ENCODE peak calls at places on chromosomes 5 and 9, in four cellular contexts. One of them, this sample, is unnamed.

GRCh38 chr5:5648694-5649093 is 226.2 kb downstream of the ICE1 start:
- ATAC-seq in HepG2: no peak
- ATAC-seq in A549: no peak
- ATAC-seq in GM12878: no peak
- ATAC-seq in this sample: no peak

GRCh38 chr9:92369075-92369474 is 35.3 kb downstream of the OGN start:
- ATAC-seq in HepG2: no peak
- ATAC-seq in A549: no peak
- ATAC-seq in GM12878: no peak
- ATAC-seq in this sample: no peak

GRCh38 chr5:170757182-170757601 is 26.3 kb upstream of the GABRP start:
- ATAC-seq in HepG2: peak
- ATAC-seq in A549: peak
- ATAC-seq in GM12878: peak
- ATAC-seq in this sample: peak

GRCh38 chr9:40884072-40884901 is 244.2 kb downstream of the FOXD4L6 start:
- ATAC-seq in HepG2: peak
- ATAC-seq in A549: no peak
- ATAC-seq in GM12878: no peak
- ATAC-seq in this sample: peak

GRCh38 chr9:33737811-33738606 is 57.4 kb upstream of the PRSS3 start:
- ATAC-seq in HepG2: peak
- ATAC-seq in A549: peak
- ATAC-seq in GM12878: peak
- ATAC-seq in this sample: no peak

GRCh38 chr5:68802430-68802829 is 291.4 kb upstream of the SLC30A5 start:
- ATAC-seq in HepG2: no peak
- ATAC-seq in A549: no peak
- ATAC-seq in GM12878: no peak
- ATAC-seq in this sample: no peak

GRCh38 chr9:6640268-6641072 is 5.1 kb downstream of the GLDC start:
- ATAC-seq in HepG2: peak
- ATAC-seq in A549: no peak
- ATAC-seq in GM12878: no peak
- ATAC-seq in this sample: no peak

GRCh38 chr5:36406023-36406422 is 104.3 kb upstream of the RANBP3L start:
- ATAC-seq in HepG2: no peak
- ATAC-seq in A549: no peak
- ATAC-seq in GM12878: no peak
- ATAC-seq in this sample: no peak

GRCh38 chr5:146006470-146006869 is 70.1 kb downstream of the SH3RF2 start:
- ATAC-seq in HepG2: no peak
- ATAC-seq in A549: no peak
- ATAC-seq in GM12878: no peak
- ATAC-seq in this sample: no peak

GRCh38 chr9:101148344-101148743 is 119.8 kb downstream of the PLPPR1 start:
- ATAC-seq in HepG2: no peak
- ATAC-seq in A549: no peak
- ATAC-seq in GM12878: no peak
- ATAC-seq in this sample: no peak

GRCh38 chr5:78727786-78728761 is 79.5 kb upstream of the LHFPL2 start:
- ATAC-seq in HepG2: peak
- ATAC-seq in A549: peak
- ATAC-seq in GM12878: peak
- ATAC-seq in this sample: no peak

GRCh38 chr9:87963770-87964169 is 10.6 kb downstream of the CDK20 start:
- ATAC-seq in HepG2: no peak
- ATAC-seq in A549: no peak
- ATAC-seq in GM12878: no peak
- ATAC-seq in this sample: no peak

GRCh38 chr5:176798094-176798876 is 12.1 kb upstream of the UNC5A start:
- ATAC-seq in HepG2: no peak
- ATAC-seq in A549: no peak
- ATAC-seq in GM12878: no peak
- ATAC-seq in this sample: no peak

GRCh38 chr5:136014049-136014516 is 14.7 kb upstream of the TGFBI start:
- ATAC-seq in HepG2: no peak
- ATAC-seq in A549: no peak
- ATAC-seq in GM12878: peak
- ATAC-seq in this sample: peak

GRCh38 chr5:1708592-1709141 is 91.0 kb downstream of the MRPL36 start:
- ATAC-seq in HepG2: no peak
- ATAC-seq in A549: no peak
- ATAC-seq in GM12878: no peak
- ATAC-seq in this sample: no peak

GRCh38 chr9:123058834-123059233 is 25.4 kb downstream of the GPR21 start:
- ATAC-seq in HepG2: no peak
- ATAC-seq in A549: peak
- ATAC-seq in GM12878: no peak
- ATAC-seq in this sample: peak

GRCh38 chr9:115443890-115444289 is 325.9 kb upstream of the TNC start:
- ATAC-seq in HepG2: no peak
- ATAC-seq in A549: no peak
- ATAC-seq in GM12878: no peak
- ATAC-seq in this sample: no peak

GRCh38 chr5:174589599-174589998 is 134.8 kb upstream of the MSX2 start:
- ATAC-seq in HepG2: no peak
- ATAC-seq in A549: no peak
- ATAC-seq in GM12878: no peak
- ATAC-seq in this sample: no peak

GRCh38 chr5:11684607-11685006 is 219.6 kb downstream of the CTNND2 start:
- ATAC-seq in HepG2: no peak
- ATAC-seq in A549: no peak
- ATAC-seq in GM12878: no peak
- ATAC-seq in this sample: no peak

GRCh38 chr9:127025042-127025441 is 97.4 kb downstream of the ANGPTL2 start:
- ATAC-seq in HepG2: no peak
- ATAC-seq in A549: no peak
- ATAC-seq in GM12878: no peak
- ATAC-seq in this sample: no peak

GRCh38 chr9:114691046-114691955 is 9.3 kb upstream of the TEX48 start:
- ATAC-seq in HepG2: no peak
- ATAC-seq in A549: peak
- ATAC-seq in GM12878: peak
- ATAC-seq in this sample: no peak

GRCh38 chr5:151233576-151234202 is 9.8 kb upstream of the CCDC69 start:
- ATAC-seq in HepG2: no peak
- ATAC-seq in A549: no peak
- ATAC-seq in GM12878: peak
- ATAC-seq in this sample: no peak

GRCh38 chr9:135463140-135463539 is 16.4 kb upstream of the PPP1R26 start:
- ATAC-seq in HepG2: no peak
- ATAC-seq in A549: peak
- ATAC-seq in GM12878: no peak
- ATAC-seq in this sample: no peak

GRCh38 chr5:60649288-60649917 is 50.6 kb downstream of the DEPDC1B start:
- ATAC-seq in HepG2: peak
- ATAC-seq in A549: peak
- ATAC-seq in GM12878: peak
- ATAC-seq in this sample: no peak

GRCh38 chr5:39547548-39548154 is 122.9 kb upstream of the DAB2 start:
- ATAC-seq in HepG2: peak
- ATAC-seq in A549: peak
- ATAC-seq in GM12878: peak
- ATAC-seq in this sample: peak

GRCh38 chr5:138898742-138899141 is 23.6 kb upstream of the LRRTM2 start:
- ATAC-seq in HepG2: no peak
- ATAC-seq in A549: no peak
- ATAC-seq in GM12878: no peak
- ATAC-seq in this sample: no peak

GRCh38 chr9:26870292-26870691 is 22.3 kb downstream of the CAAP1 start:
- ATAC-seq in HepG2: no peak
- ATAC-seq in A549: peak
- ATAC-seq in GM12878: no peak
- ATAC-seq in this sample: no peak

GRCh38 chr5:154325566-154325965 is 120.2 kb upstream of the SAP30L start:
- ATAC-seq in HepG2: no peak
- ATAC-seq in A549: no peak
- ATAC-seq in GM12878: no peak
- ATAC-seq in this sample: no peak

DNA sequence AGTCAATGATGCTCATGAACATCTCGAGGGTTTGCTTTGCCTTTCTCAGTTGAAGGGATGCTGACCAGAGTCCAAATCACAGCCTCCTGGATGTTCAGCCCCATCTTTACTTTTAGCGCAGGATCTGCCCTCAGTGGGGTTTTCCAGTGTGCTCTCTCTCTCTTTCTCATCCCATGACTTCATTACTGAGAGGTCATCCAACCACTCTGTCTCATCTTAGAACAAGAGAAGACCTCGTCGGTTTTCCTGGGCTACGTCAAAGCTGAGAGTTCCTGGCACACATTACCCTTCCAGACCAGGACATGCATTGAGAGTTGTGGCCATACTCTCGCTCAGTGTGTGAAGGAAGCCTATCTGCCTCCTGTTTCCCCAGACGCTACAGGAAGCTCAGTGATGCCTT is 47.3 kb downstream of the C9orf152 start:
- ATAC-seq in HepG2: no peak
- ATAC-seq in A549: no peak
- ATAC-seq in GM12878: no peak
- ATAC-seq in this sample: no peak
- H3K27ac ChIP-seq in HepG2: no peak
- H3K27ac ChIP-seq in A549: no peak
- H3K27ac ChIP-seq in GM12878: peak
- H3K27ac ChIP-seq in this sample: no peak

DNA sequence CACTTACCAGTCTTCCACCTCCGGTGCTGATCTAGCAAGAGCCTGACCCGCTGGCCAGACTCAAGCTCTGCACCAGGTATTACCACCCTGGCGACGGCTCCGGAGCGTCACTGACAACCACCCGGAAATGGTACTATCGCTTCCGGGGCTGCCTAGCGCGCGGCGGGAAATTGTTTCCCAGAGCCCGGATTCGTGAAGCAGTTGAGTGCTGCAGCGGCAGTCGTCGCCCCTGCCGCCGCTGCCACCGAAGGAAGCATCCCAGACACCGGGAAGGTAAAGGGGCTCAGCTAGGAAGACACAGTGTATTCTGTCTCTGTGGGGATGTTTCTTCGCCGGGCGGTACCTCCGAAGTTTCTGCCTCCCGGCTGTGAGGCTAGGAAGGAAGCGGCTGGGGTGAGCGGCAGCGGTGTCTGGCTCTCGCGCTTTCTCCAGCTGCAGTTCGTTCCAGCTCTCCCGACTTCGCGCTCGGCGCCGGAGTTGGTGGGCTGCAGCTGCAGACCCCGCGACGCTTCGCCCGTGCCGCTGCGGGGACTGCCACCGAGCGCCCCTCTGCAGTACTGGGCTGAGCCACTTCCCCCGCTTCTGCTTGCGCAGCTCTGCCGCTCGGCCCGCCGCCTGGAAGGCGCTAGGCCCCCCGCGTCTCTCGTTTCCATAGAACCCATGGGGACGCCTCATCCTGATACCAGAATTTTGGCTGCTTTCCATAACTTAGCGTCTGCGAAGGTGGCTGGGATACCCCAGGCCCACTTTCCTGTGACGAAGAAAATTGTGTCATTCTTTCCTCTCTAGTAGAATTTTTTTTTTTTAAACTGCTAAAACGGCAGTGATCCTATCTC is at the start of the genes KIAA0825 and SLF1:
- ATAC-seq in HepG2: peak
- ATAC-seq in A549: peak
- ATAC-seq in GM12878: peak
- ATAC-seq in this sample: peak
- TF ChIP-seq POLR2A in HepG2: peak
- TF ChIP-seq POLR2A in A549: peak
- TF ChIP-seq POLR2A in GM12878: peak
- TF ChIP-seq POLR2A in this sample: no peak

GRCh38 chr9:112864982-112865381 is 25.7 kb downstream of the SLC46A2 start:
- ATAC-seq in HepG2: no peak
- ATAC-seq in A549: no peak
- ATAC-seq in GM12878: no peak
- ATAC-seq in this sample: no peak

GRCh38 chr9:112863781-112864180 is 26.9 kb downstream of the SLC46A2 start:
- ATAC-seq in HepG2: no peak
- ATAC-seq in A549: no peak
- ATAC-seq in GM12878: peak
- ATAC-seq in this sample: no peak

GRCh38 chr9:112864413-112864812 is 26.3 kb downstream of the SLC46A2 start:
- ATAC-seq in HepG2: no peak
- ATAC-seq in A549: no peak
- ATAC-seq in GM12878: no peak
- ATAC-seq in this sample: no peak

GRCh38 chr9:112861638-112862555 is 28.8 kb downstream of the SLC46A2 start:
- ATAC-seq in HepG2: no peak
- ATAC-seq in A549: no peak
- ATAC-seq in GM12878: no peak
- ATAC-seq in this sample: peak

GRCh38 chr9:112863214-112863613 is 27.5 kb downstream of the SLC46A2 start:
- ATAC-seq in HepG2: no peak
- ATAC-seq in A549: no peak
- ATAC-seq in GM12878: no peak
- ATAC-seq in this sample: no peak
- H3K27ac ChIP-seq in HepG2: no peak
- H3K27ac ChIP-seq in A549: no peak
- H3K27ac ChIP-seq in GM12878: peak
- H3K27ac ChIP-seq in this sample: no peak

DNA sequence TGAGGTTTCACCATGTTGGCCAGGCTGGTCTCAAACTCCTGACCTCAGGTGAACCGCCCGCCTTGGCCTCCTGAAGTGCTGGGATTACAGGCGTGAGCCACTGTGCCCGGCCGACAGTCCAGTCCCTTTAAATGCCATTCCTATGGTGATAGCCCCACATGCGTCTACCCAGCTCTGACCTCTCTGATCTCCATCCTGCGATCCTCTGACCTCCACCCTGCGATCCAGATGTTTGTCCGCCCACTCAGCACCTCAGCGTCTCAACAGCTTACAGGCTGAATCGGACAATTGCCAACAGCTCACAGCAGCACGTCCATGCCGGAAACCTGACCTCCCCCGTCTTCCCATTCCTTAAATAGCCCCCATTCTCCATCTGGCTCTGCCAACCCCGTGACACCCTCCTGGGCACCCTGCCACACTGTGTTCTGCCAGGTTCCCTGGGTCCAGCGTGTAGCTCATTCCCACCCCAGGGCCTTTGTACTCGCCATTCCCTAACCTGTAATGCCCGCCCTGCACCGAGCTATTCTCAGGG is 44.0 kb upstream of the RNU6ATAC start:
- ATAC-seq in HepG2: no peak
- ATAC-seq in A549: no peak
- ATAC-seq in GM12878: no peak
- ATAC-seq in this sample: no peak
- TF ChIP-seq POLR2A in HepG2: no peak
- TF ChIP-seq POLR2A in A549: no peak
- TF ChIP-seq POLR2A in GM12878: no peak
- TF ChIP-seq POLR2A in this sample: no peak

GRCh38 chr9:69411931-69412740 is 87.1 kb downstream of the ENTREP1 start:
- ATAC-seq in HepG2: peak
- ATAC-seq in A549: peak
- ATAC-seq in GM12878: no peak
- ATAC-seq in this sample: no peak
- H3K27ac ChIP-seq in HepG2: no peak
- H3K27ac ChIP-seq in A549: no peak
- H3K27ac ChIP-seq in GM12878: no peak
- H3K27ac ChIP-seq in this sample: no peak